ENCODE peak calls at places on chromosome 15, in ten cellular contexts. One of them, this sample, is unnamed.

GRCh38 chr15:70955151-70955550 is 62.5 kb downstream of the LRRC49 start:
- DNase-seq in mesendoderm: no peak
- DNase-seq in GM23248: peak
- DNase-seq in stimulated activated CD8-positive, alpha-beta memory T cell treated with anti-CD3 and anti-CD28 coated beads, Interleukin-12 subunit alpha, Interleukin-12 subunit beta, amount 100 ng/mL, for 1 hour: no peak
- DNase-seq in nephron progenitor cell: no peak
- DNase-seq in pancreas: no peak
- DNase-seq in GM12878: no peak
- DNase-seq in ascending aorta: no peak
- DNase-seq in activated naive CD4-positive, alpha-beta T cell treated with anti-CD3 and anti-CD28 coated beads for 36 hours: no peak
- DNase-seq in adrenal gland: no peak
- DNase-seq in this sample: no peak

GRCh38 chr15:29674661-29675533 is 147.4 kb downstream of the TJP1 start:
- DNase-seq in ascending aorta: peak
- DNase-seq in stimulated activated CD8-positive, alpha-beta memory T cell treated with anti-CD3 and anti-CD28 coated beads, Interleukin-12 subunit alpha, Interleukin-12 subunit beta, amount 100 ng/mL, for 1 hour: no peak
- DNase-seq in mesendoderm: peak
- DNase-seq in GM23248: peak
- DNase-seq in activated naive CD4-positive, alpha-beta T cell treated with anti-CD3 and anti-CD28 coated beads for 36 hours: no peak
- DNase-seq in nephron progenitor cell: peak
- DNase-seq in adrenal gland: peak
- DNase-seq in GM12878: no peak
- DNase-seq in pancreas: peak
- DNase-seq in this sample: peak

GRCh38 chr15:69974321-69974720 is 123.4 kb downstream of the TLE3 start:
- DNase-seq in activated naive CD4-positive, alpha-beta T cell treated with anti-CD3 and anti-CD28 coated beads for 36 hours: no peak
- DNase-seq in adrenal gland: no peak
- DNase-seq in ascending aorta: no peak
- DNase-seq in stimulated activated CD8-positive, alpha-beta memory T cell treated with anti-CD3 and anti-CD28 coated beads, Interleukin-12 subunit alpha, Interleukin-12 subunit beta, amount 100 ng/mL, for 1 hour: no peak
- DNase-seq in nephron progenitor cell: no peak
- DNase-seq in GM23248: no peak
- DNase-seq in pancreas: no peak
- DNase-seq in GM12878: no peak
- DNase-seq in mesendoderm: no peak
- DNase-seq in this sample: no peak

GRCh38 chr15:35934383-35935049 is 388.6 kb upstream of the DPH6 start:
- DNase-seq in adrenal gland: no peak
- DNase-seq in stimulated activated CD8-positive, alpha-beta memory T cell treated with anti-CD3 and anti-CD28 coated beads, Interleukin-12 subunit alpha, Interleukin-12 subunit beta, amount 100 ng/mL, for 1 hour: no peak
- DNase-seq in GM12878: no peak
- DNase-seq in nephron progenitor cell: no peak
- DNase-seq in mesendoderm: no peak
- DNase-seq in activated naive CD4-positive, alpha-beta T cell treated with anti-CD3 and anti-CD28 coated beads for 36 hours: no peak
- DNase-seq in pancreas: no peak
- DNase-seq in ascending aorta: no peak
- DNase-seq in GM23248: no peak
- DNase-seq in this sample: no peak

GRCh38 chr15:73265536-73266153 is 103.1 kb downstream of the HCN4 start:
- DNase-seq in ascending aorta: peak
- DNase-seq in activated naive CD4-positive, alpha-beta T cell treated with anti-CD3 and anti-CD28 coated beads for 36 hours: peak
- DNase-seq in pancreas: no peak
- DNase-seq in mesendoderm: peak
- DNase-seq in nephron progenitor cell: peak
- DNase-seq in GM12878: no peak
- DNase-seq in adrenal gland: peak
- DNase-seq in stimulated activated CD8-positive, alpha-beta memory T cell treated with anti-CD3 and anti-CD28 coated beads, Interleukin-12 subunit alpha, Interleukin-12 subunit beta, amount 100 ng/mL, for 1 hour: peak
- DNase-seq in GM23248: peak
- DNase-seq in this sample: peak

GRCh38 chr15:36133686-36134085 is 445.7 kb upstream of the CDIN1 start:
- DNase-seq in ascending aorta: no peak
- DNase-seq in adrenal gland: no peak
- DNase-seq in stimulated activated CD8-positive, alpha-beta memory T cell treated with anti-CD3 and anti-CD28 coated beads, Interleukin-12 subunit alpha, Interleukin-12 subunit beta, amount 100 ng/mL, for 1 hour: no peak
- DNase-seq in nephron progenitor cell: no peak
- DNase-seq in GM12878: no peak
- DNase-seq in activated naive CD4-positive, alpha-beta T cell treated with anti-CD3 and anti-CD28 coated beads for 36 hours: no peak
- DNase-seq in pancreas: no peak
- DNase-seq in GM23248: no peak
- DNase-seq in mesendoderm: no peak
- DNase-seq in this sample: no peak

GRCh38 chr15:49986326-49986725 is 132.7 kb downstream of the ATP8B4 start:
- DNase-seq in adrenal gland: no peak
- DNase-seq in nephron progenitor cell: no peak
- DNase-seq in GM12878: no peak
- DNase-seq in stimulated activated CD8-positive, alpha-beta memory T cell treated with anti-CD3 and anti-CD28 coated beads, Interleukin-12 subunit alpha, Interleukin-12 subunit beta, amount 100 ng/mL, for 1 hour: no peak
- DNase-seq in pancreas: no peak
- DNase-seq in activated naive CD4-positive, alpha-beta T cell treated with anti-CD3 and anti-CD28 coated beads for 36 hours: no peak
- DNase-seq in mesendoderm: no peak
- DNase-seq in GM23248: no peak
- DNase-seq in ascending aorta: no peak
- DNase-seq in this sample: no peak

GRCh38 chr15:51121118-51121517 is 26.4 kb upstream of the TNFAIP8L3 start:
- DNase-seq in GM12878: no peak
- DNase-seq in GM23248: peak
- DNase-seq in ascending aorta: peak
- DNase-seq in nephron progenitor cell: no peak
- DNase-seq in activated naive CD4-positive, alpha-beta T cell treated with anti-CD3 and anti-CD28 coated beads for 36 hours: peak
- DNase-seq in pancreas: no peak
- DNase-seq in stimulated activated CD8-positive, alpha-beta memory T cell treated with anti-CD3 and anti-CD28 coated beads, Interleukin-12 subunit alpha, Interleukin-12 subunit beta, amount 100 ng/mL, for 1 hour: no peak
- DNase-seq in adrenal gland: peak
- DNase-seq in mesendoderm: peak
- DNase-seq in this sample: peak

GRCh38 chr15:68930268-68931022 is at the start of gene SPESP1:
- DNase-seq in adrenal gland: peak
- DNase-seq in pancreas: peak
- DNase-seq in nephron progenitor cell: no peak
- DNase-seq in stimulated activated CD8-positive, alpha-beta memory T cell treated with anti-CD3 and anti-CD28 coated beads, Interleukin-12 subunit alpha, Interleukin-12 subunit beta, amount 100 ng/mL, for 1 hour: peak
- DNase-seq in GM23248: peak
- DNase-seq in GM12878: no peak
- DNase-seq in ascending aorta: peak
- DNase-seq in mesendoderm: no peak
- DNase-seq in activated naive CD4-positive, alpha-beta T cell treated with anti-CD3 and anti-CD28 coated beads for 36 hours: peak
- DNase-seq in this sample: no peak

GRCh38 chr15:84734794-84735479 is 13.5 kb upstream of the ZNF592 start:
- DNase-seq in nephron progenitor cell: peak
- DNase-seq in GM23248: no peak
- DNase-seq in ascending aorta: peak
- DNase-seq in mesendoderm: peak
- DNase-seq in stimulated activated CD8-positive, alpha-beta memory T cell treated with anti-CD3 and anti-CD28 coated beads, Interleukin-12 subunit alpha, Interleukin-12 subunit beta, amount 100 ng/mL, for 1 hour: peak
- DNase-seq in adrenal gland: peak
- DNase-seq in activated naive CD4-positive, alpha-beta T cell treated with anti-CD3 and anti-CD28 coated beads for 36 hours: peak
- DNase-seq in pancreas: no peak
- DNase-seq in GM12878: peak
- DNase-seq in this sample: no peak

GRCh38 chr15:34782901-34783300 is 12.4 kb downstream of the ACTC1 start:
- DNase-seq in ascending aorta: no peak
- DNase-seq in GM12878: no peak
- DNase-seq in stimulated activated CD8-positive, alpha-beta memory T cell treated with anti-CD3 and anti-CD28 coated beads, Interleukin-12 subunit alpha, Interleukin-12 subunit beta, amount 100 ng/mL, for 1 hour: no peak
- DNase-seq in mesendoderm: no peak
- DNase-seq in nephron progenitor cell: no peak
- DNase-seq in adrenal gland: no peak
- DNase-seq in pancreas: no peak
- DNase-seq in GM23248: no peak
- DNase-seq in activated naive CD4-positive, alpha-beta T cell treated with anti-CD3 and anti-CD28 coated beads for 36 hours: no peak
- DNase-seq in this sample: no peak

GRCh38 chr15:22968356-22968755 is 11.8 kb downstream of the CYFIP1 start:
- DNase-seq in pancreas: no peak
- DNase-seq in GM12878: no peak
- DNase-seq in GM23248: peak
- DNase-seq in mesendoderm: no peak
- DNase-seq in activated naive CD4-positive, alpha-beta T cell treated with anti-CD3 and anti-CD28 coated beads for 36 hours: no peak
- DNase-seq in nephron progenitor cell: no peak
- DNase-seq in ascending aorta: no peak
- DNase-seq in adrenal gland: no peak
- DNase-seq in stimulated activated CD8-positive, alpha-beta memory T cell treated with anti-CD3 and anti-CD28 coated beads, Interleukin-12 subunit alpha, Interleukin-12 subunit beta, amount 100 ng/mL, for 1 hour: no peak
- DNase-seq in this sample: peak

This sample was measured in MG63.